ENCODE peak calls at places on chromosomes 13 and 19, in four cellular contexts. I, F, T and V are unnamed samples.

GRCh38 chr13:101626925-101627555 is 174.6 kb downstream of the ITGBL1 start:
- DNase-seq in I (no peak), F (no peak), T (no peak), V (no peak)

GRCh38 chr19:14300281-14300680 is 81.0 kb upstream of the ADGRE5 start:
- DNase-seq in T (no peak), F (no peak), I (peak; percentile 66), V (no peak)

GRCh38 chr13:30972888-30973377 is 40.5 kb downstream of the TEX26 start:
- DNase-seq in F (no peak), T (no peak), I (no peak), V (no peak)

GRCh38 chr13:64546371-64546770 is 2683.8 kb downstream of the PCDH9 start:
- DNase-seq in T (no peak), F (no peak), I (no peak), V (no peak)

GRCh38 chr19:52522555-52522954 is 4.9 kb upstream of the ZNF808 start:
- DNase-seq in F (peak; percentile 50), I (no peak), T (no peak), V (no peak)

GRCh38 chr13:68304287-68304893 is 1074.3 kb upstream of the PCDH9 start:
- DNase-seq in T (no peak), F (no peak), I (peak; percentile 44), V (no peak)

GRCh38 chr13:51844862-51845573 is at the start of gene TMEM272:
- DNase-seq in T (no peak), I (peak; percentile 39), F (peak; percentile 90), V (no peak)

GRCh38 chr19:57438925-57439324 is 3.8 kb downstream of the ZNF749 start:
- DNase-seq in F (no peak), I (no peak), T (no peak), V (no peak)

GRCh38 chr13:101398920-101399319 is 17.4 kb downstream of the NALCN start:
- DNase-seq in T (peak; percentile 77), F (no peak), I (no peak), V (peak; percentile 79)

GRCh38 chr19:14677464-14677863 is 2.8 kb upstream of the ADGRE3 start:
- DNase-seq in F (no peak), I (no peak), T (no peak), V (no peak)

GRCh38 chr13:20065516-20065915 is 95.3 kb downstream of the GJA3 start:
- DNase-seq in I (no peak), T (no peak), F (no peak), V (no peak)

GRCh38 chr19:29858000-29858596 is 46.3 kb downstream of the CCNE1 start:
- DNase-seq in T (no peak), I (peak; percentile 63), F (peak; percentile 41), V (no peak)

GRCh38 chr13:89212186-89212585 is 1541.0 kb downstream of the SLITRK5 start:
- DNase-seq in F (no peak), T (no peak), I (no peak), V (no peak)

GRCh38 chr13:90890435-90890834 is 457.1 kb upstream of the MIR17HG start:
- DNase-seq in T (no peak), F (no peak), I (no peak), V (no peak)

GRCh38 chr13:20685042-20685441 is 18.5 kb upstream of the IL17D start:
- DNase-seq in I (no peak), T (no peak), F (no peak), V (no peak)

GRCh38 chr19:5156231-5156986 is 184.2 kb downstream of the PTPRS start:
- DNase-seq in F (peak; percentile 37), T (no peak), I (no peak), V (peak; percentile 56)

GRCh38 chr13:52738719-52739467 is 727 bp downstream of the CNMD start:
- DNase-seq in T (no peak), I (no peak), F (peak; percentile 86), V (peak; percentile 16)

GRCh38 chr19:17471410-17472125 is 1.2 kb downstream of the SLC27A1 start:
- DNase-seq in T (no peak), F (peak; percentile 62), I (no peak), V (no peak)

GRCh38 chr13:48733739-48734329 is 80.1 kb downstream of the CYSLTR2 start:
- DNase-seq in I (no peak), F (no peak), T (no peak), V (no peak)

GRCh38 chr13:48728876-48729275 is 75.1 kb downstream of the CYSLTR2 start:
- DNase-seq in T (no peak), I (no peak), F (no peak), V (no peak)

GRCh38 chr13:48731957-48732569 is 78.3 kb downstream of the CYSLTR2 start:
- DNase-seq in T (no peak), F (peak; percentile 86), I (peak; percentile 25), V (no peak)

GRCh38 chr13:48728226-48728625 is 74.5 kb downstream of the CYSLTR2 start:
- DNase-seq in F (no peak), T (no peak), I (no peak), V (no peak)

GRCh38 chr13:48730971-48731658 is 77.4 kb downstream of the CYSLTR2 start:
- DNase-seq in I (no peak), T (no peak), F (peak; percentile 10), V (peak; percentile 59)
- TF ChIP-seq CTCF in I (no peak), T (no peak), F (no peak), V (no peak)

DNA sequence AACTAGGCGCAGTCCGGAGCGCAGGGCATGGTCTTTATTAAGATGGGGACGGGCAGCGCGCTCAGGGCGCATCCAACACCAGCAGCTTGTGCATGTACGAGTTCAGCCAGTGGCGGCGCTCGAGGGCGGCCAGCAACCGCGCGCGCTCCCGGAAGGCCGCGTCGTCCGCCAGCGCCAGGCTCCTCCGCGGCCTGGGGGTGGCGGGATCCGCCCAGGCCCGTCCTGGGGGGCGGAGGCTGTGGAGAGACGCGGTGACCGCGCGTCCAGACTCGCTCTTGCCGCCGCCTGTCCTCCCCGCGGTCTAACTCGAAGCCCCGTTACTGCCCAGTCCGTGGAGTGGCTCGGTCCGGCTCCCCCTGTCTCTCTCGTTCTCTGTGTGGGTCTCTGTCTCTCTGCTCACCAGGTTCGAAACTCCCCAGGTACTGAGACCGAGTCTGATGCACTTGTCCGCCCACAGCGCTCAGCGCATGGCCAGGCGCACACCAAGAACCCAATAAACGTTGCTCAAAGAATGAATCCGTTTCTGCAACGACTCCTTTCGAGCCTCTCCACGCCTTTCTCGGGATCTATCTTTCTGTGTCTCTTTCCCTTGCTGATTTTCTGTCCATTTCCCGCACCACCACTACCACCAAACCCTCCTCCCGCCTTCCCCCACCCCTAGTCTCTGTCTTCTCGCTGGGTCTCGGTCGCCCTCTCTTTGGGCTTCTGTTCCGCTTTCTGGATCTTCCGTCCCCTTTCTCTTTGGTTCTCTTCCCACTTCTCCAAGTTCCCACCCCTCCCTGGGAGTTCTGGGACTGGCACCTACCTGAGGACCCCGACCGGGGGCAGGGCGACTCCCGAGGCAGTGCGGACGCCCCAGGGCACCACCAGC is 599 bp downstream of the PTH2 start:
- DNase-seq in I (peak; percentile 89), T (no peak), F (peak; percentile 91), V (no peak)
- TF ChIP-seq CTCF in I (peak; percentile 61), T (peak; percentile 39), F (peak; percentile 55), V (no peak)

DNA sequence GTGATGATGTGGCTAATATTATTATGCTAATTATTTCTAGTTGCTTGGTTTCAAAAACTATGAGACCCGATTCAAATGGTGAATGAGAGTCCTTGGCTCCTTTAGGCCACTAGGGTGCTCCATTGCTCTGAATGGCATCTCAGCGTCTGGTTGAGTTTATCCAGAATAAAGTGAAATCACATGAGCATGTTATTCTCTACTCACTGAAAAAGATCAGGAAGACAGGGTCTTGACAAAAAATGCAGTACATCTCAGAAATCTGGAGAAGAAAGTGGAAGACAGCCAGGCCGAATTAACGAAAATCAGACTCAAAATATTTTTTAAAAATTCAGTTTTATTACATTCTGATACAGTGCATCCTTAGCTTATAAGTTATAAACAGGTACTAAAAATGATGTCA is 516.2 kb downstream of the MYO16 start:
- DNase-seq in T (peak; percentile 72), I (peak; percentile 78), F (no peak), V (peak; percentile 66)
- TF ChIP-seq CTCF in T (peak; percentile 90), I (peak; percentile 74), F (peak; percentile 59), V (peak; percentile 88)

DNA sequence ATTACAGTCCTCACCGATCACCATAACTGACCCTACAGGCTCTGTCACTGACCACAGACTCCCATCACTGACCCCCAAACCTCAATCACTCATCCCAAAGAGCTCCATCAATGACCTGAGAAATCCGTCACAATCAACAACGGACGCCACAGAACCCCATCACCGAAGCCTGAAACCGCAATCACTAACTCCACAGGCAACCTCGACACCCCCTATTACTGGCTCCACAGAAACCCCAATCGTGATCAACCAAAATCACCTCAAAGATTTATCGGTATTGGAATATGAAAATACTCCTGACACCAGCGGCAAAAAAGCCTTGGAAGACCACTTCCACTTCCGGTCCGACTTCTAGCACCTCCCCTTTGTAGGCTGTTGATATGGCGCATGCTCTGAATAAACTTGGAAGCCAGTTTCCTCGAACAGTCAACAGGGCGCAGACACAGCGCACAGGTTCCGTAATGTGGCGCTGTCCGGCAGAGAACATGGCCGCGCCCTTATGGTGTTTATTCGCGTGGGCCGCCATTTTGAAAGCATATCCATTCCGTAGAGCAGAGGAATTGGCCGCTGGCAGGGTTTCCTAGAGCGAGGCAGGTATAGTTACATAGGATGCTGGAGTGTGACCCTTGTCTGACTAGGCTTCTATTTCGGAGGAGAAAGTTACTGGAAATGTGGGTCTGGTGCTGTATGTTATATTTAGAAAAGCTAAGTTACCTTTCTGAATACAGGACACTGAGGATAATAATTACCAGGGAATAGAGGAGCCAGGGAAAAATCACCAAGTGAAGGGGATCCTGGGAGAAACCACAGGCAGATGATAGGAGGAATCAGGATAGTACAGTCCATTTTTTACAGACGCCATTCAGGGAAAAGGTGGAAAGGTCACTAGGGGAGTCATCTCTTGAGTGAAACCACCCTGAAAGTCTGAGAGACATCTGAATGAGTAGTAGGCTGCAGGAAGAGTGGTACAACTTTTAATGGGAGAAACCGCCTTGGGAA is at the start of gene ZNF585A:
- DNase-seq in F (peak; percentile 59), T (peak; percentile 97), I (peak; percentile 100), V (peak; percentile 98)
- TF ChIP-seq CTCF in F (no peak), T (peak; percentile 59), I (no peak), V (peak; percentile 31)

GRCh38 chr13:60134376-60134775 is 29.4 kb downstream of the DIAPH3 start:
- DNase-seq in F (no peak), I (peak; percentile 3), T (peak; percentile 12), V (no peak)
- TF ChIP-seq CTCF in F (no peak), I (no peak), T (peak; percentile 52), V (peak; percentile 23)